ENCODE peak calls at places on chromosomes 11 and 22, in four cellular contexts. One of them, this sample, is unnamed. For H3K9me3 and H3K4me1, the result is how much of the 10 kb centered on the place peaks cover.

GRCh38 chr11:128450882-128451647 is 136.3 kb downstream of the ETS1 start:
- DNase-seq in adrenal gland: no peak
- DNase-seq in mammary epithelial cell: no peak
- DNase-seq in aorta: no peak
- DNase-seq in this sample: no peak

GRCh38 chr11:60872952-60873524 is 5.7 kb downstream of the ZP1 start:
- DNase-seq in adrenal gland: peak
- DNase-seq in mammary epithelial cell: no peak
- DNase-seq in aorta: no peak
- DNase-seq in this sample: peak

GRCh38 chr11:910044-910588 is 494 bp downstream of the CHID1 start:
- DNase-seq in adrenal gland: no peak
- DNase-seq in mammary epithelial cell: no peak
- DNase-seq in aorta: no peak
- DNase-seq in this sample: no peak

GRCh38 chr11:42170601-42171000 is 711.1 kb upstream of the LRRC4C start:
- DNase-seq in adrenal gland: no peak
- DNase-seq in mammary epithelial cell: no peak
- DNase-seq in aorta: no peak
- DNase-seq in this sample: no peak

GRCh38 chr22:49968313-49968830 is 7.8 kb downstream of the PIM3 start:
- DNase-seq in adrenal gland: no peak
- DNase-seq in mammary epithelial cell: no peak
- DNase-seq in aorta: peak
- DNase-seq in this sample: peak

GRCh38 chr11:112523477-112523876 is 262.8 kb upstream of the PLET1 start:
- DNase-seq in adrenal gland: peak
- DNase-seq in mammary epithelial cell: peak
- DNase-seq in aorta: peak
- DNase-seq in this sample: no peak

GRCh38 chr11:66465371-66466224 is 1.1 kb upstream of the PELI3 start:
- DNase-seq in adrenal gland: no peak
- DNase-seq in mammary epithelial cell: no peak
- DNase-seq in aorta: no peak
- DNase-seq in this sample: no peak

GRCh38 chr22:40743740-40744139 is 64.5 kb downstream of the MCHR1 start:
- DNase-seq in adrenal gland: no peak
- DNase-seq in mammary epithelial cell: no peak
- DNase-seq in aorta: no peak
- DNase-seq in this sample: no peak

GRCh38 chr11:73192272-73192671 is 25.8 kb upstream of the P2RY2 start:
- DNase-seq in adrenal gland: no peak
- DNase-seq in mammary epithelial cell: peak
- DNase-seq in aorta: peak
- DNase-seq in this sample: peak

GRCh38 chr11:102552447-102553200 is 22.1 kb upstream of the MMP7 start:
- DNase-seq in adrenal gland: no peak
- DNase-seq in mammary epithelial cell: peak
- DNase-seq in aorta: no peak
- DNase-seq in this sample: no peak

GRCh38 chr22:26631282-26631681 is 9.5 kb downstream of the CRYBA4 start:
- DNase-seq in adrenal gland: no peak
- DNase-seq in mammary epithelial cell: no peak
- DNase-seq in aorta: no peak
- DNase-seq in this sample: no peak

GRCh38 chr11:47860526-47860925 is 12.4 kb upstream of the NUP160 start:
- DNase-seq in adrenal gland: no peak
- DNase-seq in mammary epithelial cell: no peak
- DNase-seq in aorta: no peak
- DNase-seq in this sample: no peak

GRCh38 chr22:47067331-47067890 is 305.0 kb downstream of the TBC1D22A start:
- DNase-seq in adrenal gland: no peak
- DNase-seq in mammary epithelial cell: no peak
- DNase-seq in aorta: no peak
- DNase-seq in this sample: no peak

DNA sequence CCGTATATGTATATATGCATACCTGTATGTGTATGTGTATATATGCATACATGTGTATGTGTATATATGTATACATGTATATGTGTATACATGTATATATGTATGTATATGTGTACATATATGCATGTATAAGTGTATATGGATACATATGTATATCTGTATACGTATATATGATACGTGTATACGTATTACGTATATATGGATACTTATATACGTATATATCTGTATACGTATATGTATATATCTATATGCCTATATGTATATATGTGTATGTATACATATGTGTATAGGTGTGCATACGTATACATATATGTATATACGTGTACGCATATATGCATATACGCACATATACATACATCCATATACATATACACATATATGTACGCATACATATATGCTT is 681.6 kb upstream of the ANO3 start:
- DNase-seq in adrenal gland: no peak
- DNase-seq in mammary epithelial cell: no peak
- DNase-seq in aorta: no peak
- DNase-seq in this sample: no peak
- H3K27ac ChIP-seq in adrenal gland: no peak
- H3K27ac ChIP-seq in mammary epithelial cell: no peak
- H3K27ac ChIP-seq in aorta: no peak
- H3K27ac ChIP-seq in this sample: no peak

DNA sequence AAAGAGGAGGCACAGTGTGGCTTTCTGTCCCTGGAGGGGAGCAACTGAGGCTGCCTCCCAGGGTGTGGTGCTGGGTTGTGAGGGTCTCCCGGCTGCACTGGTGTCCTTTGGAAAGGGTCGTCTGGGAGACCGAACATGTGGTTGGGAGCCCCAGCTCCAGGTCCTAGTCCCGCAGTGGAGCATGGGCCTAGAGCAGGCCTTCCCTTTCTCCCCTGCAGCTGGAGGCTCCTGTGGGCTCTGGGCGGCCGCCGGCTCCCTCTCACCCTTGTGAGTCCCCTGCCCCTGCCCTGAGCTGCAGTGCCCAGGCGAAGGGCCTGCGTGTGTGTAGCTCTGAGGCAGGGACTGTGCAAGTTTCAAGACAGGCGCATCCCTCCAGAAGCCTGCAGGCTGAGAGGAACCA is 1492.7 kb downstream of the BRD1 start:
- DNase-seq in adrenal gland: no peak
- DNase-seq in mammary epithelial cell: no peak
- DNase-seq in aorta: no peak
- DNase-seq in this sample: no peak
- H3K9me3 ChIP-seq in adrenal gland: under half
- H3K9me3 ChIP-seq in mammary epithelial cell: half or more
- H3K9me3 ChIP-seq in aorta: under half
- H3K9me3 ChIP-seq in this sample: under half

DNA sequence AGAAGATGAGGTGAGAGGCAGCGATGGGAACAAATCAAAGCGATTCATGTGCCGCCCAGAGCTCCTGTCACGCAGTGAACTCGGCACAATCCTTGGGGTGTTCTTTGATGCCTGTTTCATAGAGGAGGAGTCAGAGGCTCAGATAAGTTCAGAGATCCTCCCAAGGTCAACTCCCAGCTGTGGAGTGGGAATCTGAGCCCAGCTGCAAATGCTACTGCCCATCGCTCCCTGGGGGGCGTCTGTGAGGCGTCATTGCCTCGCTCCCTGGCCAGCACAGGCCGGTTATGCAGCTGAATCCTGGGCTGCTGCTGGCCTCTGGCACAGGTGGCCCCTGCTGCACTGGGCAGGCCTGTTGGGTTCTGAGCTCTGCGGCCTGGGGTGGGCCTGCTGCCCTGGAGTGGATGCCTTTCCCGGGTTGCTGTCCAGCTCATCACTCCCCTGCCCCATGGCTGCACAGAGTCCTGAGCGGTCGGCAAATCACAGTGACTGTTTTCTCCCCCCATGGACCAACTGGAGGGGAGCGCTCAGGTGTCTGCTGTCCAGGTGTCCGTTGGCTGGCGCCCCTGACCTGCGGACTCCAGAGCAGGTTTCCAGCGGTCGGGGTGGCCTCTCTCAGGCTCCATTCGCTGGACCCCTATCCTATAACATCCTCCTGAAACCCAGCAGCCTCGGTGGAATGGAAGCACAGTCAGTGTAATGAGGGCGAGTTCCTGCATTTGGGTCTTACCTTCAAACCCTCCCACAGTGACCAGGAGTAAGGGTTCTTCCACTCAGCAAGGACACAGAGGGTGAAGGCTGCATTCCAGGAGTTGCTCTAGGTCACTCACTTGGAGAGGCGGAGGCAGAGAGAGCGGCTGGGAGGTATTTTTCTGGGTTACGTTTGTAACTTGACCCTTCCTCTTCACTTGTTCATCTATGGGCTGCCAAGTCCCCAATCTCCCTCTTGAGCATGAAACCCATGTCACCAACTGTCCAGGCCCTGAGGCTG is 36.5 kb upstream of the SHISAL1 start:
- DNase-seq in adrenal gland: peak
- DNase-seq in mammary epithelial cell: no peak
- DNase-seq in aorta: no peak
- DNase-seq in this sample: no peak
- H3K4me1 ChIP-seq in adrenal gland: under half
- H3K4me1 ChIP-seq in mammary epithelial cell: under half
- H3K4me1 ChIP-seq in aorta: under half
- H3K4me1 ChIP-seq in this sample: under half

DNA sequence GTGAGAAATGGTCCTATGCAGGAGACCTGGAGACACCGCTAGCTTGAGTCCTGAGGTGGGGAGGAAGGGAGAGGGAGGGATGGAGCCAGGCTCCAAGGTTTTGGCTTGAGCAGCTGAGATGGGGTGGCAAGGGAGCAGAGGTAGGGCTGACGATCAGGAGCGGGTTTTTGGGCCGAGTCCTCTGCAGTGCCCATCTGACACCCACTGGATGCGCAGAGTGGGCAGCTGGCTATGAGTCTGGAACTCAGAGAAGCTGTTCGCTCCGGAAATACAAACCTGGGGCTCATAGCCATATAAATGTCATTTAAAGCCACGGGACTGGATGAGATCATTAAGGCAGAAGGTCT is 450 bp upstream of the MAFF start:
- DNase-seq in adrenal gland: no peak
- DNase-seq in mammary epithelial cell: no peak
- DNase-seq in aorta: no peak
- DNase-seq in this sample: no peak
- H3K27ac ChIP-seq in adrenal gland: peak
- H3K27ac ChIP-seq in mammary epithelial cell: no peak
- H3K27ac ChIP-seq in aorta: peak
- H3K27ac ChIP-seq in this sample: peak

This sample was measured in upper lobe of right lung.